ENCODE peak calls at places on chromosomes 7 and 10, in four cellular contexts. One of them, this sample, is unnamed.
A peak's percentile ranks its signal among the peaks of the same experiment; 100 is the strongest.

GRCh38 chr10:16597656-16598055 is 76.0 kb upstream of the C1QL3 start:
- DNase-seq in NCI-H774: no peak
- DNase-seq in naive thymus-derived CD4-positive, alpha-beta T cell: no peak
- DNase-seq in NCI-H524 treated with DMSO at 0.1 percent for 48 hours: no peak
- DNase-seq in this sample: no peak

GRCh38 chr7:137873524-137873923 is 26.8 kb upstream of the DGKI start:
- DNase-seq in NCI-H774: no peak
- DNase-seq in naive thymus-derived CD4-positive, alpha-beta T cell: no peak
- DNase-seq in NCI-H524 treated with DMSO at 0.1 percent for 48 hours: no peak
- DNase-seq in this sample: peak; percentile 60

GRCh38 chr7:55276896-55277295 is 88.2 kb upstream of the LANCL2 start:
- DNase-seq in NCI-H774: no peak
- DNase-seq in NCI-H524 treated with DMSO at 0.1 percent for 48 hours: no peak
- DNase-seq in naive thymus-derived CD4-positive, alpha-beta T cell: no peak
- DNase-seq in this sample: no peak

GRCh38 chr10:10394933-10395658 is 622.6 kb upstream of the CELF2 start:
- DNase-seq in NCI-H524 treated with DMSO at 0.1 percent for 48 hours: no peak
- DNase-seq in naive thymus-derived CD4-positive, alpha-beta T cell: no peak
- DNase-seq in NCI-H774: no peak
- DNase-seq in this sample: no peak

GRCh38 chr10:46547331-46547880 is 9.1 kb downstream of the GPRIN2 start:
- DNase-seq in naive thymus-derived CD4-positive, alpha-beta T cell: no peak
- DNase-seq in NCI-H524 treated with DMSO at 0.1 percent for 48 hours: no peak
- DNase-seq in NCI-H774: no peak
- DNase-seq in this sample: no peak

GRCh38 chr7:154929006-154929726 is 73.8 kb downstream of the PAXIP1 start:
- DNase-seq in NCI-H524 treated with DMSO at 0.1 percent for 48 hours: no peak
- DNase-seq in naive thymus-derived CD4-positive, alpha-beta T cell: no peak
- DNase-seq in NCI-H774: no peak
- DNase-seq in this sample: no peak

GRCh38 chr7:88759216-88759955 is at the start of gene ZNF804B:
- DNase-seq in NCI-H774: no peak
- DNase-seq in NCI-H524 treated with DMSO at 0.1 percent for 48 hours: no peak
- DNase-seq in naive thymus-derived CD4-positive, alpha-beta T cell: peak; percentile 4
- DNase-seq in this sample: no peak

GRCh38 chr7:101121996-101122932 is 4.6 kb upstream of the SERPINE1 start:
- DNase-seq in NCI-H774: no peak
- DNase-seq in naive thymus-derived CD4-positive, alpha-beta T cell: no peak
- DNase-seq in NCI-H524 treated with DMSO at 0.1 percent for 48 hours: no peak
- DNase-seq in this sample: peak; percentile 47

GRCh38 chr10:15433850-15434537 is 62.9 kb upstream of the FAM171A1 start:
- DNase-seq in NCI-H774: peak; percentile 24
- DNase-seq in NCI-H524 treated with DMSO at 0.1 percent for 48 hours: no peak
- DNase-seq in naive thymus-derived CD4-positive, alpha-beta T cell: no peak
- DNase-seq in this sample: no peak

GRCh38 chr7:111047595-111047994 is 43.3 kb upstream of the LRRN3 start:
- DNase-seq in NCI-H524 treated with DMSO at 0.1 percent for 48 hours: no peak
- DNase-seq in NCI-H774: no peak
- DNase-seq in naive thymus-derived CD4-positive, alpha-beta T cell: no peak
- DNase-seq in this sample: no peak

GRCh38 chr7:100951888-100952560 is 2.7 kb downstream of the MUC3A start:
- DNase-seq in NCI-H524 treated with DMSO at 0.1 percent for 48 hours: no peak
- DNase-seq in naive thymus-derived CD4-positive, alpha-beta T cell: no peak
- DNase-seq in NCI-H774: no peak
- DNase-seq in this sample: no peak

GRCh38 chr7:49091089-49091488 is 166.7 kb downstream of the CDC14C start:
- DNase-seq in naive thymus-derived CD4-positive, alpha-beta T cell: no peak
- DNase-seq in NCI-H524 treated with DMSO at 0.1 percent for 48 hours: no peak
- DNase-seq in NCI-H774: no peak
- DNase-seq in this sample: no peak

GRCh38 chr10:91434041-91434440 is 23.9 kb downstream of the HECTD2 start:
- DNase-seq in NCI-H524 treated with DMSO at 0.1 percent for 48 hours: no peak
- DNase-seq in NCI-H774: no peak
- DNase-seq in naive thymus-derived CD4-positive, alpha-beta T cell: no peak
- DNase-seq in this sample: no peak

GRCh38 chr10:56905051-56905450 is 544.0 kb upstream of the ZWINT start:
- DNase-seq in NCI-H774: no peak
- DNase-seq in NCI-H524 treated with DMSO at 0.1 percent for 48 hours: no peak
- DNase-seq in naive thymus-derived CD4-positive, alpha-beta T cell: no peak
- DNase-seq in this sample: no peak

GRCh38 chr10:49474901-49475300 is 64.0 kb downstream of the ERCC6 start:
- DNase-seq in NCI-H774: no peak
- DNase-seq in NCI-H524 treated with DMSO at 0.1 percent for 48 hours: no peak
- DNase-seq in naive thymus-derived CD4-positive, alpha-beta T cell: no peak
- DNase-seq in this sample: no peak

GRCh38 chr7:90663176-90663575 is 67.1 kb downstream of the CDK14 start:
- DNase-seq in NCI-H524 treated with DMSO at 0.1 percent for 48 hours: no peak
- DNase-seq in NCI-H774: no peak
- DNase-seq in naive thymus-derived CD4-positive, alpha-beta T cell: no peak
- DNase-seq in this sample: no peak

GRCh38 chr10:4498763-4499251 is 327.2 kb upstream of the AKR1E2 start:
- DNase-seq in NCI-H524 treated with DMSO at 0.1 percent for 48 hours: no peak
- DNase-seq in NCI-H774: peak; percentile 27
- DNase-seq in naive thymus-derived CD4-positive, alpha-beta T cell: no peak
- DNase-seq in this sample: peak; percentile 47